ENCODE peak calls at places on chromosomes 11 and 22, in seven cellular contexts. One of them, this sample, is unnamed.

GRCh38 chr11:63767415-63768231 is 952 bp downstream of the ZFTA start:
- DNase-seq in heart right ventricle: peak; percentile 81
- DNase-seq in colonic mucosa: peak; percentile 73
- DNase-seq in mesenchymal stem cell: peak; percentile 84
- DNase-seq in aorta: peak; percentile 82
- DNase-seq in heart left ventricle: peak; percentile 79
- DNase-seq in PC-3: peak; percentile 77
- DNase-seq in this sample: no peak

GRCh38 chr11:115418081-115418480 is 86.1 kb downstream of the CADM1 start:
- DNase-seq in aorta: no peak
- DNase-seq in colonic mucosa: no peak
- DNase-seq in heart left ventricle: no peak
- DNase-seq in PC-3: no peak
- DNase-seq in mesenchymal stem cell: no peak
- DNase-seq in heart right ventricle: no peak
- DNase-seq in this sample: no peak

GRCh38 chr11:111469200-111469599 is 43.0 kb downstream of the BTG4 start:
- DNase-seq in heart right ventricle: no peak
- DNase-seq in heart left ventricle: no peak
- DNase-seq in aorta: no peak
- DNase-seq in PC-3: no peak
- DNase-seq in colonic mucosa: no peak
- DNase-seq in mesenchymal stem cell: peak; percentile 15
- DNase-seq in this sample: no peak

GRCh38 chr11:76919887-76920746 is 59.4 kb downstream of the ACER3 start:
- DNase-seq in heart right ventricle: peak; percentile 81
- DNase-seq in mesenchymal stem cell: peak; percentile 84
- DNase-seq in PC-3: peak; percentile 96
- DNase-seq in aorta: peak; percentile 80
- DNase-seq in heart left ventricle: peak; percentile 84
- DNase-seq in colonic mucosa: peak; percentile 89
- DNase-seq in this sample: peak; percentile 72

GRCh38 chr11:111185259-111185658 is 60.3 kb upstream of the POU2AF2 start:
- DNase-seq in PC-3: no peak
- DNase-seq in aorta: no peak
- DNase-seq in heart left ventricle: no peak
- DNase-seq in mesenchymal stem cell: peak; percentile 8
- DNase-seq in heart right ventricle: no peak
- DNase-seq in colonic mucosa: no peak
- DNase-seq in this sample: no peak

GRCh38 chr11:35313066-35313765 is 106.1 kb downstream of the SLC1A2 start:
- DNase-seq in PC-3: no peak
- DNase-seq in mesenchymal stem cell: no peak
- DNase-seq in heart right ventricle: no peak
- DNase-seq in colonic mucosa: no peak
- DNase-seq in aorta: no peak
- DNase-seq in heart left ventricle: no peak
- DNase-seq in this sample: peak; percentile 18

GRCh38 chr11:78418584-78419211 is 1.1 kb upstream of the GAB2 start:
- DNase-seq in PC-3: no peak
- DNase-seq in mesenchymal stem cell: no peak
- DNase-seq in colonic mucosa: no peak
- DNase-seq in aorta: no peak
- DNase-seq in heart left ventricle: no peak
- DNase-seq in heart right ventricle: no peak
- DNase-seq in this sample: no peak

GRCh38 chr11:107741044-107741823 is 29.4 kb upstream of the SLN start:
- DNase-seq in heart right ventricle: no peak
- DNase-seq in mesenchymal stem cell: peak; percentile 28
- DNase-seq in aorta: no peak
- DNase-seq in heart left ventricle: no peak
- DNase-seq in colonic mucosa: no peak
- DNase-seq in PC-3: peak; percentile 73
- DNase-seq in this sample: no peak

GRCh38 chr22:36221799-36222751 is 17.3 kb downstream of the APOL2 start:
- DNase-seq in heart left ventricle: peak; percentile 58
- DNase-seq in colonic mucosa: peak; percentile 41
- DNase-seq in mesenchymal stem cell: peak; percentile 32
- DNase-seq in heart right ventricle: peak; percentile 51
- DNase-seq in PC-3: peak; percentile 46
- DNase-seq in aorta: no peak
- DNase-seq in this sample: peak; percentile 19

GRCh38 chr22:28442951-28443876 is 236.4 kb downstream of the TTC28 start:
- DNase-seq in aorta: no peak
- DNase-seq in mesenchymal stem cell: peak; percentile 71
- DNase-seq in heart left ventricle: peak; percentile 82
- DNase-seq in colonic mucosa: peak; percentile 72
- DNase-seq in PC-3: no peak
- DNase-seq in heart right ventricle: peak; percentile 78
- DNase-seq in this sample: peak; percentile 50

GRCh38 chr11:394034-394857 is at the start of gene PKP3:
- DNase-seq in mesenchymal stem cell: peak; percentile 83
- DNase-seq in aorta: no peak
- DNase-seq in PC-3: peak; percentile 93
- DNase-seq in heart left ventricle: peak; percentile 67
- DNase-seq in heart right ventricle: no peak
- DNase-seq in colonic mucosa: peak; percentile 94
- DNase-seq in this sample: no peak

GRCh38 chr11:24509114-24509513 is 12.3 kb downstream of the LUZP2 start:
- DNase-seq in heart left ventricle: no peak
- DNase-seq in PC-3: peak; percentile 44
- DNase-seq in colonic mucosa: no peak
- DNase-seq in aorta: no peak
- DNase-seq in heart right ventricle: no peak
- DNase-seq in mesenchymal stem cell: peak; percentile 6
- DNase-seq in this sample: no peak

GRCh38 chr11:10792385-10793068 is 16.2 kb downstream of the EIF4G2 start:
- DNase-seq in heart left ventricle: peak; percentile 93
- DNase-seq in PC-3: peak; percentile 88
- DNase-seq in heart right ventricle: peak; percentile 88
- DNase-seq in aorta: peak; percentile 97
- DNase-seq in colonic mucosa: peak; percentile 92
- DNase-seq in mesenchymal stem cell: peak; percentile 76
- DNase-seq in this sample: peak; percentile 82

GRCh38 chr11:77124488-77124887 is 3.6 kb upstream of the MYO7A start:
- DNase-seq in heart right ventricle: no peak
- DNase-seq in PC-3: no peak
- DNase-seq in colonic mucosa: no peak
- DNase-seq in heart left ventricle: no peak
- DNase-seq in mesenchymal stem cell: no peak
- DNase-seq in aorta: no peak
- DNase-seq in this sample: no peak

GRCh38 chr22:36365020-36365411 is 22.8 kb downstream of the MYH9 start:
- DNase-seq in PC-3: peak; percentile 89
- DNase-seq in mesenchymal stem cell: peak; percentile 99
- DNase-seq in heart left ventricle: no peak
- DNase-seq in aorta: peak; percentile 89
- DNase-seq in heart right ventricle: peak; percentile 80
- DNase-seq in colonic mucosa: peak; percentile 67
- DNase-seq in this sample: no peak

GRCh38 chr11:2196970-2197770 is 25.6 kb upstream of the TH start:
- DNase-seq in heart left ventricle: peak; percentile 77
- DNase-seq in PC-3: peak; percentile 78
- DNase-seq in mesenchymal stem cell: peak; percentile 59
- DNase-seq in colonic mucosa: peak; percentile 76
- DNase-seq in aorta: peak; percentile 88
- DNase-seq in heart right ventricle: peak; percentile 66
- DNase-seq in this sample: peak; percentile 19

GRCh38 chr11:16184588-16184987 is 171.8 kb downstream of the SOX6 start:
- DNase-seq in aorta: no peak
- DNase-seq in colonic mucosa: peak; percentile 27
- DNase-seq in mesenchymal stem cell: peak; percentile 89
- DNase-seq in heart left ventricle: no peak
- DNase-seq in PC-3: peak; percentile 60
- DNase-seq in heart right ventricle: no peak
- DNase-seq in this sample: no peak

GRCh38 chr22:23574877-23575276 is 5.2 kb downstream of the IGLL1 start:
- DNase-seq in PC-3: no peak
- DNase-seq in colonic mucosa: no peak
- DNase-seq in heart right ventricle: no peak
- DNase-seq in aorta: peak; percentile 55
- DNase-seq in heart left ventricle: no peak
- DNase-seq in mesenchymal stem cell: no peak
- DNase-seq in this sample: no peak

GRCh38 chr22:46619830-46620501 is at the start of gene GRAMD4:
- DNase-seq in aorta: no peak
- DNase-seq in colonic mucosa: no peak
- DNase-seq in heart right ventricle: peak; percentile 74
- DNase-seq in heart left ventricle: peak; percentile 83
- DNase-seq in mesenchymal stem cell: no peak
- DNase-seq in PC-3: no peak
- DNase-seq in this sample: peak; percentile 18
- H3K27ac ChIP-seq in aorta: no peak within 1 kb of the TSS
- H3K27ac ChIP-seq in colonic mucosa: peak within 1 kb of the TSS; percentile 17
- H3K27ac ChIP-seq in heart right ventricle: peak within 1 kb of the TSS; percentile 70
- H3K27ac ChIP-seq in heart left ventricle: peak within 1 kb of the TSS; percentile 85
- H3K27ac ChIP-seq in mesenchymal stem cell: no peak within 1 kb of the TSS
- H3K27ac ChIP-seq in PC-3: no peak within 1 kb of the TSS
- H3K27ac ChIP-seq in this sample: peak within 1 kb of the TSS; percentile 55

GRCh38 chr11:122681070-122681469 is 25.5 kb downstream of the UBASH3B start:
- DNase-seq in heart right ventricle: no peak
- DNase-seq in PC-3: no peak
- DNase-seq in mesenchymal stem cell: no peak
- DNase-seq in aorta: no peak
- DNase-seq in colonic mucosa: no peak
- DNase-seq in heart left ventricle: no peak
- DNase-seq in this sample: no peak

GRCh38 chr11:122677256-122677655 is 21.7 kb downstream of the UBASH3B start:
- DNase-seq in mesenchymal stem cell: no peak
- DNase-seq in colonic mucosa: no peak
- DNase-seq in heart right ventricle: no peak
- DNase-seq in heart left ventricle: no peak
- DNase-seq in PC-3: no peak
- DNase-seq in aorta: no peak
- DNase-seq in this sample: no peak

GRCh38 chr11:122676638-122677037 is 21.1 kb downstream of the UBASH3B start:
- DNase-seq in heart right ventricle: no peak
- DNase-seq in heart left ventricle: no peak
- DNase-seq in aorta: no peak
- DNase-seq in colonic mucosa: no peak
- DNase-seq in PC-3: peak; percentile 87
- DNase-seq in mesenchymal stem cell: no peak
- DNase-seq in this sample: no peak

GRCh38 chr11:122679441-122679840 is 23.9 kb downstream of the UBASH3B start:
- DNase-seq in mesenchymal stem cell: no peak
- DNase-seq in PC-3: no peak
- DNase-seq in aorta: no peak
- DNase-seq in colonic mucosa: no peak
- DNase-seq in heart left ventricle: no peak
- DNase-seq in heart right ventricle: no peak
- DNase-seq in this sample: no peak

GRCh38 chr11:122678406-122678805 is 22.9 kb downstream of the UBASH3B start:
- DNase-seq in colonic mucosa: no peak
- DNase-seq in heart right ventricle: no peak
- DNase-seq in heart left ventricle: no peak
- DNase-seq in aorta: no peak
- DNase-seq in mesenchymal stem cell: no peak
- DNase-seq in PC-3: no peak
- DNase-seq in this sample: no peak
- H3K27ac ChIP-seq in colonic mucosa: no peak overlapping the region
- H3K27ac ChIP-seq in heart right ventricle: no peak overlapping the region
- H3K27ac ChIP-seq in heart left ventricle: no peak overlapping the region
- H3K27ac ChIP-seq in aorta: no peak overlapping the region
- H3K27ac ChIP-seq in mesenchymal stem cell: no peak overlapping the region
- H3K27ac ChIP-seq in PC-3: no peak overlapping the region
- H3K27ac ChIP-seq in this sample: no peak overlapping the region

GRCh38 chr22:43811777-43812148 is 342 bp downstream of the EFCAB6 start:
- DNase-seq in aorta: no peak
- DNase-seq in heart right ventricle: no peak
- DNase-seq in colonic mucosa: no peak
- DNase-seq in heart left ventricle: no peak
- DNase-seq in mesenchymal stem cell: peak; percentile 74
- DNase-seq in PC-3: peak; percentile 8
- DNase-seq in this sample: no peak
- H3K27ac ChIP-seq in aorta: no peak overlapping the region
- H3K27ac ChIP-seq in heart right ventricle: peak overlapping the region; percentile 88
- H3K27ac ChIP-seq in colonic mucosa: peak overlapping the region; percentile 68
- H3K27ac ChIP-seq in heart left ventricle: peak overlapping the region; percentile 83
- H3K27ac ChIP-seq in mesenchymal stem cell: no peak overlapping the region
- H3K27ac ChIP-seq in PC-3: no peak overlapping the region
- H3K27ac ChIP-seq in this sample: peak overlapping the region; percentile 56

GRCh38 chr11:70628176-70628860 is 230.0 kb downstream of the CTTN start:
- DNase-seq in heart left ventricle: no peak
- DNase-seq in aorta: no peak
- DNase-seq in heart right ventricle: no peak
- DNase-seq in PC-3: no peak
- DNase-seq in mesenchymal stem cell: no peak
- DNase-seq in colonic mucosa: no peak
- DNase-seq in this sample: no peak
- H3K27ac ChIP-seq in heart left ventricle: peak overlapping the region; percentile 86
- H3K27ac ChIP-seq in aorta: no peak overlapping the region
- H3K27ac ChIP-seq in heart right ventricle: peak overlapping the region; percentile 50
- H3K27ac ChIP-seq in PC-3: no peak overlapping the region
- H3K27ac ChIP-seq in mesenchymal stem cell: no peak overlapping the region
- H3K27ac ChIP-seq in colonic mucosa: no peak overlapping the region
- H3K27ac ChIP-seq in this sample: no peak overlapping the region

GRCh38 chr11:3907590-3907989 is 52.1 kb downstream of the STIM1 start:
- DNase-seq in heart left ventricle: no peak
- DNase-seq in mesenchymal stem cell: no peak
- DNase-seq in colonic mucosa: no peak
- DNase-seq in heart right ventricle: no peak
- DNase-seq in aorta: no peak
- DNase-seq in PC-3: peak; percentile 22
- DNase-seq in this sample: no peak
- H3K27ac ChIP-seq in heart left ventricle: no peak overlapping the region
- H3K27ac ChIP-seq in mesenchymal stem cell: peak overlapping the region; percentile 7
- H3K27ac ChIP-seq in colonic mucosa: no peak overlapping the region
- H3K27ac ChIP-seq in heart right ventricle: no peak overlapping the region
- H3K27ac ChIP-seq in aorta: no peak overlapping the region
- H3K27ac ChIP-seq in PC-3: no peak overlapping the region
- H3K27ac ChIP-seq in this sample: no peak overlapping the region

GRCh38 chr22:31212783-31213626 is 907 bp downstream of the LIMK2 start:
- DNase-seq in aorta: no peak
- DNase-seq in heart right ventricle: peak; percentile 27
- DNase-seq in heart left ventricle: no peak
- DNase-seq in colonic mucosa: peak; percentile 38
- DNase-seq in mesenchymal stem cell: no peak
- DNase-seq in PC-3: no peak
- DNase-seq in this sample: no peak

GRCh38 chr22:31221084-31221483 is 9.0 kb downstream of the LIMK2 start:
- DNase-seq in PC-3: no peak
- DNase-seq in heart left ventricle: no peak
- DNase-seq in heart right ventricle: no peak
- DNase-seq in aorta: no peak
- DNase-seq in colonic mucosa: no peak
- DNase-seq in mesenchymal stem cell: no peak
- DNase-seq in this sample: no peak

GRCh38 chr22:31218565-31219262 is 6.6 kb downstream of the LIMK2 start:
- DNase-seq in PC-3: no peak
- DNase-seq in mesenchymal stem cell: no peak
- DNase-seq in heart right ventricle: no peak
- DNase-seq in heart left ventricle: no peak
- DNase-seq in colonic mucosa: peak; percentile 36
- DNase-seq in aorta: no peak
- DNase-seq in this sample: no peak

GRCh38 chr22:31215018-31215535 is 3.0 kb downstream of the LIMK2 start:
- DNase-seq in heart right ventricle: no peak
- DNase-seq in PC-3: no peak
- DNase-seq in heart left ventricle: no peak
- DNase-seq in mesenchymal stem cell: no peak
- DNase-seq in colonic mucosa: peak; percentile 47
- DNase-seq in aorta: no peak
- DNase-seq in this sample: no peak

GRCh38 chr22:31217890-31218287 is 5.8 kb downstream of the LIMK2 start:
- DNase-seq in PC-3: no peak
- DNase-seq in aorta: no peak
- DNase-seq in heart left ventricle: no peak
- DNase-seq in colonic mucosa: no peak
- DNase-seq in heart right ventricle: no peak
- DNase-seq in mesenchymal stem cell: no peak
- DNase-seq in this sample: no peak
- H3K27ac ChIP-seq in PC-3: no peak overlapping the region
- H3K27ac ChIP-seq in aorta: no peak overlapping the region
- H3K27ac ChIP-seq in heart left ventricle: peak overlapping the region; percentile 55
- H3K27ac ChIP-seq in colonic mucosa: peak overlapping the region; percentile 82
- H3K27ac ChIP-seq in heart right ventricle: peak overlapping the region; percentile 81
- H3K27ac ChIP-seq in mesenchymal stem cell: peak overlapping the region; percentile 8
- H3K27ac ChIP-seq in this sample: no peak overlapping the region